ENCODE peak calls at places on chromosomes 4 and X, in seven cellular contexts. D is dorsolateral prefrontal cortex, E is heart right ventricle, I is adrenal gland, O is PC-9, N is small intestine, Z is caudate nucleus. B is an unnamed sample.

GRCh38 chr4:147019061-147019460 is 73.4 kb upstream of the TTC29 start:
- DNase-seq in O (peak), N (peak), I (peak), D (peak), Z (peak), E (peak), B (peak)

GRCh38 chrX:65528705-65529340 is 5.8 kb downstream of the LAS1L start:
- DNase-seq in N (peak), E (peak), Z (peak), I (peak), D (peak), O (peak), B (peak)

GRCh38 chr4:162891788-162892707 is 274.6 kb downstream of the NAF1 start:
- DNase-seq in D (no peak), N (no peak), Z (no peak), I (no peak), E (no peak), O (no peak), B (no peak)

GRCh38 chrX:69387559-69388487 is 116.3 kb upstream of the NALF2 start:
- DNase-seq in D (peak), E (peak), Z (no peak), I (peak), O (peak), N (peak), B (no peak)

GRCh38 chrX:134685662-134686061 is 27.4 kb upstream of the PLAC1 start:
- DNase-seq in I (no peak), E (no peak), O (no peak), N (no peak), D (no peak), Z (no peak), B (no peak)

GRCh38 chrX:99398578-99398977 is 1011.5 kb downstream of the PCDH19 start:
- DNase-seq in D (no peak), I (no peak), E (no peak), Z (no peak), N (no peak), O (no peak), B (no peak)

GRCh38 chr4:91598696-91599095 is 705.1 kb upstream of the GRID2 start:
- DNase-seq in D (no peak), I (no peak), O (no peak), N (no peak), E (no peak), Z (no peak), B (no peak)

GRCh38 chr4:65472531-65472930 is 197.8 kb downstream of the EPHA5 start:
- DNase-seq in O (no peak), D (no peak), I (no peak), N (no peak), E (no peak), Z (no peak), B (no peak)

GRCh38 chr4:170805352-170805751 is 715.6 kb upstream of the AADAT start:
- DNase-seq in N (no peak), I (no peak), O (no peak), D (no peak), E (no peak), Z (no peak), B (no peak)

GRCh38 chrX:72003811-72004750 is 93.4 kb downstream of the NHSL2 start:
- DNase-seq in I (no peak), N (no peak), E (peak), O (no peak), D (no peak), Z (no peak), B (no peak)

GRCh38 chr4:112865443-112865842 is 184.0 kb upstream of the ANK2 start:
- DNase-seq in D (no peak), I (no peak), N (no peak), E (no peak), O (no peak), Z (no peak), B (no peak)

GRCh38 chrX:82676386-82676785 is 831.7 kb upstream of the POU3F4 start:
- DNase-seq in O (no peak), E (no peak), D (no peak), N (no peak), Z (no peak), I (no peak), B (no peak)

GRCh38 chr4:82201805-82202636 is 171.8 kb downstream of the HNRNPD start:
- DNase-seq in D (no peak), Z (no peak), E (peak), I (peak), N (peak), O (peak), B (peak)

GRCh38 chr4:8353912-8354453 is 84.4 kb downstream of the HTRA3 start:
- DNase-seq in N (no peak), D (no peak), I (no peak), Z (no peak), E (no peak), O (peak), B (no peak)

GRCh38 chrX:8726031-8726652 is 5.8 kb downstream of the ANOS1 start:
- DNase-seq in Z (no peak), E (no peak), I (no peak), O (peak), N (no peak), D (no peak), B (no peak)

GRCh38 chrX:136473663-136474062 is 14.1 kb upstream of the BRS3 start:
- DNase-seq in O (no peak), E (no peak), N (no peak), Z (no peak), I (no peak), D (no peak), B (no peak)

GRCh38 chr4:73194064-73194463 is 64.5 kb downstream of the ANKRD17 start:
- DNase-seq in I (no peak), E (no peak), D (no peak), N (no peak), O (no peak), Z (no peak), B (no peak)

GRCh38 chrX:27728291-27728690 is 79.5 kb upstream of the MAGEB10 start:
- DNase-seq in I (no peak), D (no peak), E (no peak), O (no peak), N (no peak), Z (no peak), B (no peak)

GRCh38 chr4:13524504-13525243 is 19.6 kb downstream of the NKX3-2 start:
- DNase-seq in Z (no peak), E (no peak), I (no peak), O (no peak), N (no peak), D (no peak), B (no peak)

GRCh38 chr4:174592985-174593335 is 70.7 kb upstream of the HPGD start:
- DNase-seq in D (no peak), Z (no peak), E (no peak), O (no peak), I (peak), N (no peak), B (no peak)

GRCh38 chr4:1310796-1311715 is 21.4 kb downstream of the MAEA start:
- DNase-seq in O (no peak), Z (no peak), I (no peak), D (no peak), N (no peak), E (no peak), B (no peak)

GRCh38 chrX:111467896-111468295 is 43.5 kb upstream of the SERTM2 start:
- DNase-seq in O (no peak), D (peak), Z (no peak), N (no peak), E (peak), I (peak), B (no peak)

GRCh38 chr4:86220137-86220536 is 139.7 kb downstream of the MAPK10 start:
- DNase-seq in I (no peak), Z (no peak), N (no peak), D (no peak), E (no peak), O (no peak), B (no peak)

GRCh38 chr4:159360549-159360948 is 257.7 kb downstream of the RAPGEF2 start:
- DNase-seq in I (no peak), E (no peak), Z (no peak), D (no peak), N (no peak), O (no peak), B (no peak)

GRCh38 chr4:111209706-111210105 is 586.8 kb upstream of the PITX2 start:
- DNase-seq in D (no peak), Z (no peak), I (no peak), N (no peak), E (no peak), O (no peak), B (no peak)

GRCh38 chrX:2425281-2426071 is 75.3 kb downstream of the DHRSX start:
- DNase-seq in O (no peak), E (no peak), D (no peak), I (no peak), N (no peak), Z (no peak), B (no peak)

GRCh38 chrX:45198301-45198700 is 2.4 kb downstream of the DIPK2B start:
- DNase-seq in Z (no peak), E (no peak), D (no peak), N (no peak), I (no peak), O (no peak), B (no peak)

GRCh38 chrX:106170318-106170717 is 2.2 kb downstream of the PWWP3B start:
- DNase-seq in N (peak), O (no peak), E (no peak), D (peak), I (peak), Z (no peak), B (no peak)

GRCh38 chr4:168028568-168028967 is 63.8 kb upstream of the ANXA10 start:
- DNase-seq in O (no peak), E (no peak), N (no peak), D (no peak), Z (no peak), I (peak), B (no peak)

GRCh38 chr4:95506264-95506663 is 42.5 kb downstream of the UNC5C start:
- DNase-seq in O (no peak), I (no peak), E (no peak), N (no peak), Z (no peak), D (no peak), B (no peak)

GRCh38 chrX:72180539-72180938 is 1.0 kb upstream of the PIN4 start:
- DNase-seq in I (no peak), D (no peak), N (no peak), O (no peak), E (no peak), Z (no peak), B (no peak)

GRCh38 chr4:40200881-40201797 is 4.3 kb downstream of the RHOH start:
- DNase-seq in I (no peak), N (peak), E (no peak), O (no peak), D (no peak), Z (no peak), B (no peak)

GRCh38 chrX:9537781-9538180 is 72.9 kb downstream of the TBL1X start:
- DNase-seq in D (no peak), I (no peak), E (no peak), Z (no peak), N (no peak), O (no peak), B (no peak)

GRCh38 chrX:11215191-11215921 is 77.9 kb upstream of the AMELX start:
- DNase-seq in I (no peak), N (no peak), D (no peak), O (no peak), E (no peak), Z (no peak), B (no peak)

GRCh38 chrX:72258174-72258573 is 18.9 kb downstream of the RPS4X start:
- DNase-seq in N (no peak), I (no peak), Z (no peak), D (no peak), E (no peak), O (no peak), B (no peak)

GRCh38 chr4:56627985-56628384 is 53.1 kb downstream of the HOPX start:
- DNase-seq in O (no peak), D (no peak), Z (no peak), E (no peak), N (no peak), I (no peak), B (no peak)
- H3K27ac ChIP-seq in O (no peak), D (no peak), Z (no peak), E (no peak), N (no peak), I (no peak), B (no peak)

GRCh38 chr4:140813804-140814203 is 57.6 kb upstream of the TBC1D9 start:
- DNase-seq in D (no peak), N (no peak), O (no peak), I (no peak), Z (no peak), E (no peak), B (no peak)
- H3K27ac ChIP-seq in D (no peak), N (no peak), O (no peak), I (no peak), Z (no peak), E (no peak), B (no peak)

DNA sequence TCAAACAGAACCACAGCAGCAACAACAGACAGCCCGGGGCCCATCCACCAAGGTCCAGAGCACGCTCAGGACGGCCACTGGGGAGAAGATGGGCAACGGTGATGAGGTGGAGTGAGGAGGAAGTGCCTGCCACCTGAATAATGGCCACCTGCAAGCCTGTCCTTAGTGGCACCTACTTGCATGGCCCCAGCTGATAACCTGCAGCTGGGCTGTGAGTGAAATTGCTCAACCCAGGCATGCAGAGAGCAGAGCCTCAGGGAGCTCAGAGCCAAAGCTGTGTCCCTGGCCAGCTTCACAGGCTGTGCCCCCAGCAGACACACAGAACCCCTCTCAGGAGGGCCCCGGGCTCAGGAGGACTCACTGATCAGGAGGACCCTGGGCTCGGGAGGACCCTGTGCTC is 102.4 kb upstream of the ADRA2C start:
- DNase-seq in O (no peak), I (no peak), N (no peak), Z (no peak), D (no peak), E (no peak), B (no peak)
- H3K27ac ChIP-seq in O (no peak), I (no peak), N (no peak), Z (no peak), D (no peak), E (no peak), B (no peak)

DNA sequence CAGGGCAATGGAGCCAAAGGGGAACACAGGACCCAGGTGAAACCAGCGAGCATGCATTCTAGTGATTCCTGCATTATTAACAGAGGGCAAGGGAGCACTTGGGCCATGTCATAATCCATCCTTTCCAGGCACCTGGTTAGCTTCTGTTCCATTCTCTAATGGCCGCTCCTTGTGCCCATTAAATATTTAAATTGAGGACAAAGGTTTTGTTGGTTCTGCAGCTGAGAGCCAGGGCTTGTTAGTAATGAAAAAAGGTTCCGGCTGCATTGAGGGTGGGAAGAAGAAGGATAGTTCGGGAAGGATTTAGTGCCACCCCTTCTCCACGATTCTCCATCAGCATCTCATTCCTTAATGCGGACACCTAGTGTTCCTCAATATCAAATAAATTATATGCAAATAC is 13.6 kb downstream of the SOD3 start:
- DNase-seq in D (no peak), Z (no peak), N (no peak), E (no peak), O (no peak), I (no peak), B (no peak)
- H3K27ac ChIP-seq in D (no peak), Z (no peak), N (no peak), E (no peak), O (no peak), I (no peak), B (no peak)

DNA sequence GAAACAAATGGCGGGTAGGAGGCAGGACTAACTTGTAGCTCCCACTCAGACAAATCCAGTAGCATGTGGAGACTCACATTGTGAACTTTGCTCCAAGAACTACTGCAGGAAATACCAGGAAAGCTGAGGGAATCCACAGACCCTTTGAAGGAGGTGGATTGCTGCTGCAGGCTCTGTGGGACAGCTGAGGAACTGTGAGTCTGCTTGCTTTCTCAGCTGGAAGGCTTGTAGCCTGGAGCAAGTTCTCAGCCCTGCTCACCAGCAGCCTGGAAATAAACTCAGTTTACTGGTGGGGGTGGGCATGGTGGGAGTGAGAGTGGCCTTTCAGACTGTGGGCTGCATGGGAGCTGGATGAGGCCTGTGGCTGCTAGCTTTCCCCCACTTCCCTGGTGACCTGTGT is 16.0 kb downstream of the RTL3 start:
- DNase-seq in Z (no peak), E (no peak), D (no peak), N (no peak), O (no peak), I (no peak), B (no peak)
- H3K27ac ChIP-seq in Z (no peak), E (no peak), D (no peak), N (no peak), O (no peak), I (no peak), B (no peak)

B was measured in CD4-positive, alpha-beta T cell.